ENCODE peak calls at places on chromosomes 4 and X, in ten cellular contexts. X is IMR-90, J is adrenal gland, D is K562, Y is heart left ventricle, N is body of pancreas, Q is stomach, U is tibial nerve, M is A549, F is right lobe of liver. C is an unnamed sample.

GRCh38 chr4:123110685-123111084 is 188.3 kb upstream of the NUDT6 start:
- DNase-seq in M (no peak), Q (no peak), D (no peak), U (no peak), F (no peak), Y (no peak), X (peak; percentile 49), J (no peak), N (no peak), C (no peak)

GRCh38 chr4:26330946-26331345 is 10.1 kb downstream of the RBPJ start:
- DNase-seq in J (no peak), X (no peak), U (no peak), F (no peak), M (no peak), Q (no peak), N (no peak), Y (no peak), D (no peak), C (no peak)

GRCh38 chr4:154329268-154329858 is 162.2 kb downstream of the DCHS2 start:
- DNase-seq in N (no peak), Y (peak; percentile 47), F (no peak), M (peak; percentile 25), Q (no peak), X (peak; percentile 10), J (no peak), U (no peak), D (no peak), C (no peak)

GRCh38 chrX:65586491-65586890 is 51.9 kb upstream of the LAS1L start:
- DNase-seq in Y (no peak), M (no peak), Q (no peak), N (no peak), D (no peak), J (no peak), F (no peak), U (no peak), X (peak; percentile 55), C (no peak)

GRCh38 chr4:74267998-74268606 is 40.2 kb upstream of the EPGN start:
- DNase-seq in N (no peak), Q (no peak), J (no peak), F (no peak), D (no peak), X (peak; percentile 79), Y (no peak), M (no peak), U (no peak), C (no peak)

GRCh38 chr4:167652267-167652666 is 418.0 kb upstream of the SPOCK3 start:
- DNase-seq in Q (no peak), J (no peak), D (no peak), X (no peak), Y (no peak), U (no peak), N (no peak), M (no peak), F (no peak), C (no peak)

GRCh38 chr4:177487977-177488376 is 45.7 kb upstream of the AGA start:
- DNase-seq in F (no peak), N (no peak), U (no peak), M (no peak), Y (no peak), D (no peak), Q (no peak), X (peak; percentile 12), J (no peak), C (no peak)

GRCh38 chrX:111005151-111005550 is 90.8 kb upstream of the PAK3 start:
- DNase-seq in U (no peak), F (no peak), D (no peak), Q (no peak), M (no peak), Y (no peak), X (no peak), J (no peak), N (no peak), C (no peak)

GRCh38 chr4:104494822-104495559 is at the start of gene CXXC4:
- DNase-seq in X (peak; percentile 10), N (peak; percentile 88), Y (peak; percentile 78), U (peak; percentile 44), F (peak; percentile 68), J (peak; percentile 47), M (peak; percentile 75), D (peak; percentile 49), Q (peak; percentile 45), C (peak; percentile 78)
- TF ChIP-seq POLR2A in X (no peak), N (peak; percentile 35), Y (peak; percentile 49), U (no peak), F (peak; percentile 56), J (no peak), M (no peak), D (no peak), Q (no peak), C (peak; percentile 30)

GRCh38 chrX:144896323-144896722 is 351.0 kb upstream of the SPANXN1 start:
- DNase-seq in U (no peak), J (no peak), Y (no peak), D (peak; percentile 4), F (no peak), N (no peak), X (no peak), Q (no peak), M (no peak), C (no peak)
- H3K9me3 ChIP-seq in U (no peaks in the 10 kb centered on the region), J (no peaks in the 10 kb centered on the region), Y (no peaks in the 10 kb centered on the region), D (no peaks in the 10 kb centered on the region), F (no peaks in the 10 kb centered on the region), N (no peaks in the 10 kb centered on the region), X (peaks cover 4% of the 10 kb centered on the region), Q (no peaks in the 10 kb centered on the region), M (no peaks in the 10 kb centered on the region), C (no peaks in the 10 kb centered on the region)

DNA sequence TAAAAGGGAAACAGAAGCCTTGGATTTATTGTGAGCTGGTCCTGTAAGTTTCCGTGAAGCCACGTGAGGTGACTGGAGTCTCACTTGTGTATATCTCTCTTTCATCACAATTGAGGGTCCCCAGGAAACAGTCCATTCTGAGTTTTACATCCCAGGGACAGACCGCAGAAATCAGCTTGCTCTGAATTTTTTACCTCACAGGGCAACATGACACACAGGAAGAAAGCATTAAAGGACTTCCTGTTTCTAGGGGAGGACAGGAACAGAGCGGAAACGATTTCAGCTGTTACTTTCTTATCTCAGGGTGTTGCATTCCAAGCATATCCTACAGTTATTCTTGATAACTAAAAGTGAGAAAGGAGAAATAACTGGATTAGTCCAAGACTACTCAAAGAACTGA is 553.5 kb downstream of the TRAM1L1 start:
- DNase-seq in D (no peak), N (no peak), Y (no peak), U (no peak), X (no peak), M (no peak), J (no peak), F (no peak), Q (no peak), C (no peak)
- TF ChIP-seq POLR2A in D (no peak), N (no peak), Y (no peak), U (no peak), X (no peak), M (no peak), J (no peak), F (no peak), Q (no peak), C (no peak)

GRCh38 chrX:45577361-45577760 is 376.7 kb upstream of the DIPK2B start:
- DNase-seq in Y (no peak), U (no peak), Q (no peak), F (no peak), D (no peak), M (no peak), X (no peak), J (no peak), N (no peak), C (no peak)
- H3K9me3 ChIP-seq in Y (peaks cover 24% of the 10 kb centered on the region), U (peaks cover 15% of the 10 kb centered on the region), Q (peaks cover 12% of the 10 kb centered on the region), F (no peaks in the 10 kb centered on the region), D (no peaks in the 10 kb centered on the region), M (peaks cover 8% of the 10 kb centered on the region), X (peaks cover 10% of the 10 kb centered on the region), J (no peaks in the 10 kb centered on the region), N (no peaks in the 10 kb centered on the region), C (no peaks in the 10 kb centered on the region)

GRCh38 chr4:108100827-108101226 is 67.9 kb downstream of the LEF1 start:
- DNase-seq in F (no peak), X (no peak), J (no peak), U (no peak), D (no peak), N (no peak), Y (no peak), Q (no peak), M (no peak), C (no peak)
- TF ChIP-seq POLR2A in F (no peak), X (no peak), J (no peak), U (no peak), D (no peak), N (no peak), Y (no peak), Q (no peak), M (no peak), C (no peak)

DNA sequence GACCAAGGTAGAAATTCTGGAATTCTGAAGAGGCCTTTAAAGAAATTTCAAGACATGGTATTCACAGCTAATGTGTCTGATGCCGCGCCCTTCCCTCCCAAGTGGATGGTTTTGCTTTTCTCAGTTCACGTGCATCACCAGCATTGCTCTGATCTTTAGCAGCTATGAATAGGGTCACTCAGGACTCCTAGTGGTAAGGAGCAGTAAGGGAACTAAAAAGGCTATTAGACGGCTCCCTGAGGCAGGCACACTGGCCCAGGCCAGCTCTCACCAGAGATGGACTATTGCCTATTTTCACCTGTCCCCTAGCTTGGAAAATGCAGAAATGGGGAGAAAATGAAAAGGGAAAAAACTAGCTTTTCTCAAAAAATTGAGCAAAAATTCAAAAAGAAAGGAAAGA is 447.5 kb upstream of the RASGEF1B start:
- DNase-seq in U (no peak), J (no peak), M (peak; percentile 28), X (peak; percentile 1), Q (no peak), D (peak; percentile 29), Y (no peak), N (no peak), F (no peak), C (no peak)
- H3K9me3 ChIP-seq in U (no peaks in the 10 kb centered on the region), J (no peaks in the 10 kb centered on the region), M (no peaks in the 10 kb centered on the region), X (no peaks in the 10 kb centered on the region), Q (no peaks in the 10 kb centered on the region), D (no peaks in the 10 kb centered on the region), Y (no peaks in the 10 kb centered on the region), N (no peaks in the 10 kb centered on the region), F (no peaks in the 10 kb centered on the region), C (no peaks in the 10 kb centered on the region)

DNA sequence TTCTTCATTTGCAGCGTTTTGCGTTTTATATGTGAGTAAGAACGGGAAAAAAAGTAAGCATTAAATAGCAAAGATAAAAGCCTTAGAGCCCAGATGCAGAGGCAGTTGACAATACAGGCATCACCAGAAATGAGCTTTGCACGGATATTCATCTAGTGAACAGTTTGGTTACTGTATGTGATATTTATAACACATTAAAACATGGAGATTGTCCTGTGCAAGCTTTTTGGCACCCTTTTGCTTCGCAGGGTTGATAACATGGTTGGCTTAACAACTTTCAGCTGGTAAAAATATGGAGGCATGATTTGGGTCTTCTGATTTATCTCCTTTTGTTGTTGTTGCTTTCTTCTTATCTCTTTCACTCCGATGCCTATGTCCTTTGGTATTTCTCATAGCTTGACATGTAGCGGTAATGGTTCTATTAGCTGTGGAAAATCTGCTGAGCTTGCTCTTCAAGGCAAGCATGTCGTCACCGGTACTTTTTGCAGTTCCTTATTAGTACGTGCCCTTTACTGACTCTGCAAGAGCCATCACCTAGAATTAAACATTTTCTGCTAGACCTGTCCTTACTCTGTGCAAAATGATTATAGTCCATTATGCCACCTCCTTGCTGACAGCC is 102.9 kb downstream of the PCDH7 start:
- DNase-seq in J (no peak), F (no peak), M (no peak), X (no peak), Y (no peak), U (no peak), N (no peak), Q (no peak), D (no peak), C (no peak)
- TF ChIP-seq POLR2A in J (no peak), F (no peak), M (no peak), X (no peak), Y (no peak), U (no peak), N (no peak), Q (no peak), D (no peak), C (no peak)